ENCODE peak calls at places on chromosomes 1 and 21, in four cellular contexts. C, R, V and B are unnamed samples.

GRCh38 chr1:49251385-49251784 is 474.7 kb upstream of the BEND5 start:
- DNase-seq in C (no peak), R (no peak), V (no peak), B (no peak)

GRCh38 chr1:157090771-157091170 is 8.8 kb downstream of the ETV3L start:
- DNase-seq in C (peak), R (no peak), V (no peak), B (no peak)

GRCh38 chr1:165168466-165168865 is 188.0 kb downstream of the LMX1A start:
- DNase-seq in C (no peak), R (no peak), V (no peak), B (no peak)

GRCh38 chr1:16442273-16442672 is 1.7 kb downstream of the NECAP2 start:
- DNase-seq in C (no peak), R (no peak), V (no peak), B (no peak)

GRCh38 chr1:220221269-220221668 is 51.0 kb downstream of the RAB3GAP2 start:
- DNase-seq in C (no peak), R (no peak), V (no peak), B (no peak)

GRCh38 chr21:27719226-27719625 is 752.3 kb upstream of the ADAMTS5 start:
- DNase-seq in C (no peak), R (no peak), V (no peak), B (no peak)

GRCh38 chr1:39411526-39411925 is 79.9 kb upstream of the BMP8A start:
- DNase-seq in C (no peak), R (no peak), V (no peak), B (no peak)

GRCh38 chr21:46095814-46096595 is 1.9 kb upstream of the COL6A2 start:
- DNase-seq in C (no peak), R (no peak), V (no peak), B (no peak)

GRCh38 chr1:23530750-23531651 is at the start of gene E2F2:
- DNase-seq in C (peak), R (peak), V (peak), B (peak)

GRCh38 chr1:53541761-53542550 is 82.8 kb downstream of the DMRTB1 start:
- DNase-seq in C (peak), R (no peak), V (peak), B (no peak)

GRCh38 chr1:219834247-219834917 is 94.0 kb downstream of the SLC30A10 start:
- DNase-seq in C (no peak), R (no peak), V (no peak), B (no peak)

GRCh38 chr21:32015740-32016139 is 142.9 kb downstream of the HUNK start:
- DNase-seq in C (no peak), R (no peak), V (no peak), B (no peak)

GRCh38 chr1:34019741-34020552 is 145.1 kb downstream of the CSMD2 start:
- DNase-seq in C (no peak), R (no peak), V (no peak), B (no peak)

GRCh38 chr1:91073299-91073698 is 51.5 kb upstream of the ZNF644 start:
- DNase-seq in C (no peak), R (no peak), V (no peak), B (no peak)

GRCh38 chr1:179141592-179142244 is 59.8 kb downstream of the TOR3A start:
- DNase-seq in C (no peak), R (no peak), V (no peak), B (no peak)

GRCh38 chr1:34415140-34415539 is 238.4 kb downstream of the C1orf94 start:
- DNase-seq in C (no peak), R (no peak), V (no peak), B (no peak)

GRCh38 chr1:17575786-17576584 is 36.5 kb downstream of the ARHGEF10L start:
- DNase-seq in C (no peak), R (no peak), V (no peak), B (no peak)

GRCh38 chr1:67618285-67619018 is 66.5 kb upstream of the GADD45A start:
- DNase-seq in C (no peak), R (no peak), V (no peak), B (no peak)

GRCh38 chr1:35288761-35289160 is 20.3 kb downstream of the ZMYM4 start:
- DNase-seq in C (no peak), R (no peak), V (no peak), B (no peak)

GRCh38 chr1:30285461-30286050 is 437.8 kb downstream of the MATN1 start:
- DNase-seq in C (no peak), R (no peak), V (no peak), B (no peak)

GRCh38 chr1:218481116-218481775 is 136.1 kb downstream of the TGFB2 start:
- DNase-seq in C (no peak), R (no peak), V (no peak), B (no peak)

GRCh38 chr1:154856049-154856448 is 14.0 kb downstream of the KCNN3 start:
- DNase-seq in C (no peak), R (no peak), V (peak), B (no peak)
- TF ChIP-seq CTCF in C (no peak), R (no peak), V (no peak), B (no peak)

GRCh38 chr21:42276526-42277154 is 38.6 kb downstream of the TFF3 start:
- DNase-seq in C (no peak), R (no peak), V (no peak), B (no peak)
- TF ChIP-seq CTCF in C (no peak), R (peak), V (no peak), B (no peak)

DNA sequence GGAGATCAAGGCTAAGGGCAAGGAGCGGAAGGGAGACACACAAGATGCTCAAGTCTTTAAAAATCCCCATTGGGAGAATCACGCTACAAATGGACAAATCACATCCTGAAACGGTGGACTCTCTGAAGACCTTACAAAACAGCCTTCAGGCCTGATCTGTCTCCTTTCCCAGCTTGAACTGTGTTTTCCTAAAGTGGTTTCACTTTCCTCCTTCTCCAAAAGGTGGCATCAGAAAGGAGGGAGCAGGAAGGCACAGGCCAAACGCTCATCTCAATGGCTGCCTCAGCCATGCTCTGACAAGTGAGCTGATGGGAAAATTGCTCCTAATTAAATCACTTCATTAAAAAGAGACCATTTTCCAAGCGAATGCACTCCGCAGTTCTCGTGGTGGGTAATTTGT is 47.7 kb downstream of the UTP25 start:
- DNase-seq in C (peak), R (no peak), V (no peak), B (no peak)
- TF ChIP-seq CTCF in C (no peak), R (peak), V (peak), B (peak)

GRCh38 chr1:85142753-85143152 is 58.1 kb downstream of the SYDE2 start:
- DNase-seq in C (no peak), R (peak), V (no peak), B (no peak)

GRCh38 chr1:85149805-85150204 is 51.0 kb downstream of the SYDE2 start:
- DNase-seq in C (no peak), R (no peak), V (no peak), B (no peak)

GRCh38 chr1:85148524-85149250 is 52.1 kb downstream of the SYDE2 start:
- DNase-seq in C (no peak), R (no peak), V (no peak), B (no peak)

GRCh38 chr1:85144351-85144750 is 56.5 kb downstream of the SYDE2 start:
- DNase-seq in C (peak), R (no peak), V (no peak), B (no peak)

GRCh38 chr1:85146972-85147359 is 53.9 kb downstream of the SYDE2 start:
- DNase-seq in C (no peak), R (no peak), V (no peak), B (no peak)
- TF ChIP-seq CTCF in C (peak), R (no peak), V (no peak), B (peak)